ENCODE peak calls at places on chromosome 4, in five cellular contexts. M is left lung, T is kidney epithelial cell, F is testis, E is ACHN. L is an unnamed sample.

GRCh38 chr4:182271731-182272525 is 28.7 kb downstream of the TENM3 start:
- DNase-seq in M (no peak), T (no peak), F (no peak), E (no peak), L (no peak)

GRCh38 chr4:57460967-57461366 is 350.8 kb upstream of the IGFBP7 start:
- DNase-seq in M (no peak), T (no peak), F (no peak), E (no peak), L (no peak)

GRCh38 chr4:3520796-3521600 is 11.2 kb downstream of the LRPAP1 start:
- DNase-seq in M (peak), T (no peak), F (no peak), E (no peak), L (no peak)

GRCh38 chr4:150679018-150679766 is 97.2 kb downstream of the MAB21L2 start:
- DNase-seq in M (no peak), T (no peak), F (no peak), E (no peak), L (no peak)

GRCh38 chr4:153083447-153083921 is 120.8 kb upstream of the TRIM2 start:
- DNase-seq in M (no peak), T (peak), F (peak), E (peak), L (peak)

GRCh38 chr4:183362916-183363542 is 40.8 kb upstream of the CLDN24 start:
- DNase-seq in M (no peak), T (no peak), F (no peak), E (peak), L (no peak)

GRCh38 chr4:17497890-17498523 is 13.9 kb downstream of the QDPR start:
- DNase-seq in M (no peak), T (no peak), F (no peak), E (no peak), L (no peak)

GRCh38 chr4:25800253-25800652 is 62.5 kb downstream of the SEL1L3 start:
- DNase-seq in M (no peak), T (no peak), F (no peak), E (no peak), L (no peak)

GRCh38 chr4:11263208-11263607 is 165.5 kb downstream of the HS3ST1 start:
- DNase-seq in M (no peak), T (no peak), F (no peak), E (no peak), L (no peak)

GRCh38 chr4:113499696-113500095 is 261.8 kb downstream of the CAMK2D start:
- DNase-seq in M (no peak), T (peak), F (no peak), E (peak), L (no peak)

GRCh38 chr4:8297141-8297601 is 27.6 kb downstream of the HTRA3 start:
- DNase-seq in M (no peak), T (no peak), F (no peak), E (no peak), L (no peak)

GRCh38 chr4:48033825-48034413 is 17.3 kb downstream of the NIPAL1 start:
- DNase-seq in M (no peak), T (no peak), F (peak), E (peak), L (peak)

GRCh38 chr4:181541396-181541795 is 701.8 kb upstream of the TENM3 start:
- DNase-seq in M (no peak), T (no peak), F (no peak), E (no peak), L (no peak)

GRCh38 chr4:123386608-123387007 is 10.0 kb upstream of the SPRY1 start:
- DNase-seq in M (no peak), T (no peak), F (no peak), E (no peak), L (no peak)

GRCh38 chr4:130849985-130850632 is 1754.2 kb downstream of the C4orf33 start:
- DNase-seq in M (no peak), T (no peak), F (no peak), E (no peak), L (no peak)

GRCh38 chr4:139511320-139511719 is 44.7 kb downstream of the SETD7 start:
- DNase-seq in M (no peak), T (no peak), F (no peak), E (no peak), L (no peak)

GRCh38 chr4:98945297-98945850 is 16.4 kb upstream of the EIF4E start:
- DNase-seq in M (no peak), T (no peak), F (no peak), E (no peak), L (no peak)

GRCh38 chr4:72987741-72988729 is 81.5 kb downstream of the COX18 start:
- DNase-seq in M (no peak), T (no peak), F (no peak), E (peak), L (no peak)

GRCh38 chr4:15771419-15772058 is 6.6 kb upstream of the CD38 start:
- DNase-seq in M (no peak), T (no peak), F (no peak), E (no peak), L (no peak)

GRCh38 chr4:1542516-1543320 is 136.5 kb upstream of the NKX1-1 start:
- DNase-seq in M (no peak), T (no peak), F (no peak), E (no peak), L (no peak)

GRCh38 chr4:13678186-13678924 is 50.8 kb upstream of the BOD1L1 start:
- DNase-seq in M (no peak), T (no peak), F (no peak), E (no peak), L (no peak)

GRCh38 chr4:127732623-127733199 is 2.5 kb downstream of the SLC25A31 start:
- DNase-seq in M (no peak), T (no peak), F (no peak), E (peak), L (peak)

GRCh38 chr4:89681219-89681618 is 155.7 kb downstream of the SNCA start:
- DNase-seq in M (no peak), T (no peak), F (no peak), E (no peak), L (no peak)

GRCh38 chr4:141788169-141788915 is 152.0 kb downstream of the IL15 start:
- DNase-seq in M (no peak), T (no peak), F (no peak), E (no peak), L (no peak)

GRCh38 chr4:122765702-122766352 is 33.3 kb downstream of the BBS12 start:
- DNase-seq in M (no peak), T (peak), F (no peak), E (peak), L (no peak)

GRCh38 chr4:40785727-40786126 is 36.0 kb downstream of the NSUN7 start:
- DNase-seq in M (no peak), T (no peak), F (no peak), E (no peak), L (no peak)

GRCh38 chr4:92344216-92344615 is 40.5 kb downstream of the GRID2 start:
- DNase-seq in M (no peak), T (no peak), F (no peak), E (no peak), L (no peak)

GRCh38 chr4:26321326-26322276 is 787 bp downstream of the RBPJ start:
- DNase-seq in M (peak), T (no peak), F (peak), E (no peak), L (peak)

GRCh38 chr4:139734201-139734874 is 68.7 kb downstream of the MGST2 start:
- DNase-seq in M (no peak), T (no peak), F (no peak), E (no peak), L (peak)

GRCh38 chr4:57110635-57111546 is 706 bp upstream of the IGFBP7 start:
- DNase-seq in M (peak), T (no peak), F (peak), E (peak), L (no peak)

GRCh38 chr4:71009091-71009490 is 15.6 kb downstream of the DCK start:
- DNase-seq in M (no peak), T (no peak), F (no peak), E (no peak), L (no peak)

GRCh38 chr4:54556081-54556480 is 101.7 kb upstream of the KIT start:
- DNase-seq in M (no peak), T (no peak), F (no peak), E (no peak), L (no peak)

GRCh38 chr4:95129708-95130343 is 372.1 kb downstream of the BMPR1B start:
- DNase-seq in M (no peak), T (peak), F (no peak), E (peak), L (no peak)

GRCh38 chr4:183721207-183722081 is 62.4 kb downstream of the TRAPPC11 start:
- DNase-seq in M (peak), T (no peak), F (peak), E (no peak), L (no peak)

GRCh38 chr4:189940178-189941004 is at the start of gene FRG1:
- DNase-seq in M (peak), T (peak), F (peak), E (peak), L (no peak)

GRCh38 chr4:117417856-117418255 is 332.5 kb upstream of the TRAM1L1 start:
- DNase-seq in M (no peak), T (peak), F (no peak), E (peak), L (no peak)

GRCh38 chr4:182604161-182604591 is 313.0 kb downstream of the DCTD start:
- DNase-seq in M (no peak), T (no peak), F (no peak), E (no peak), L (no peak)

GRCh38 chr4:85370400-85371032 is 104.4 kb upstream of the ARHGAP24 start:
- DNase-seq in M (no peak), T (peak), F (peak), E (peak), L (no peak)